ENCODE peak calls at places on chromosomes 5 and 9, in ten cellular contexts. One of them, this sample, is unnamed.

GRCh38 chr5:125402787-125403186 is 656.3 kb upstream of the ZNF608 start:
- DNase-seq in mucosa of gallbladder: no peak
- DNase-seq in coronary artery: no peak
- DNase-seq in NCI-H510A treated with DMSO at 0.1 percent for 48 hours: no peak
- DNase-seq in stimulated activated CD4-positive, alpha-beta T cell treated with anti-CD3 and anti-CD28 coated beads, TNF-alpha, amount 100 ng/mL, for 1 hour: no peak
- DNase-seq in right atrium auricular region: no peak
- DNase-seq in WTC11: no peak
- DNase-seq in skeletal muscle cell: no peak
- DNase-seq in posterior cingulate gyrus: no peak
- DNase-seq in bronchial epithelial cell: no peak
- DNase-seq in this sample: no peak

GRCh38 chr5:8068078-8068477 is 199.1 kb downstream of the MTRR start:
- DNase-seq in skeletal muscle cell: no peak
- DNase-seq in stimulated activated CD4-positive, alpha-beta T cell treated with anti-CD3 and anti-CD28 coated beads, TNF-alpha, amount 100 ng/mL, for 1 hour: no peak
- DNase-seq in mucosa of gallbladder: no peak
- DNase-seq in posterior cingulate gyrus: no peak
- DNase-seq in WTC11: no peak
- DNase-seq in NCI-H510A treated with DMSO at 0.1 percent for 48 hours: no peak
- DNase-seq in coronary artery: no peak
- DNase-seq in right atrium auricular region: no peak
- DNase-seq in bronchial epithelial cell: no peak
- DNase-seq in this sample: no peak

GRCh38 chr5:42547146-42547545 is 123.9 kb downstream of the GHR start:
- DNase-seq in right atrium auricular region: no peak
- DNase-seq in mucosa of gallbladder: no peak
- DNase-seq in skeletal muscle cell: peak
- DNase-seq in WTC11: no peak
- DNase-seq in NCI-H510A treated with DMSO at 0.1 percent for 48 hours: no peak
- DNase-seq in stimulated activated CD4-positive, alpha-beta T cell treated with anti-CD3 and anti-CD28 coated beads, TNF-alpha, amount 100 ng/mL, for 1 hour: no peak
- DNase-seq in coronary artery: no peak
- DNase-seq in posterior cingulate gyrus: no peak
- DNase-seq in bronchial epithelial cell: peak
- DNase-seq in this sample: no peak

GRCh38 chr5:102895976-102896375 is 140.9 kb downstream of the PAM start:
- DNase-seq in NCI-H510A treated with DMSO at 0.1 percent for 48 hours: no peak
- DNase-seq in mucosa of gallbladder: no peak
- DNase-seq in posterior cingulate gyrus: no peak
- DNase-seq in right atrium auricular region: no peak
- DNase-seq in stimulated activated CD4-positive, alpha-beta T cell treated with anti-CD3 and anti-CD28 coated beads, TNF-alpha, amount 100 ng/mL, for 1 hour: no peak
- DNase-seq in coronary artery: no peak
- DNase-seq in bronchial epithelial cell: no peak
- DNase-seq in WTC11: no peak
- DNase-seq in skeletal muscle cell: no peak
- DNase-seq in this sample: no peak

GRCh38 chr9:94157408-94157801 is 73.1 kb downstream of the PTPDC1 start:
- DNase-seq in right atrium auricular region: no peak
- DNase-seq in coronary artery: no peak
- DNase-seq in WTC11: no peak
- DNase-seq in bronchial epithelial cell: no peak
- DNase-seq in stimulated activated CD4-positive, alpha-beta T cell treated with anti-CD3 and anti-CD28 coated beads, TNF-alpha, amount 100 ng/mL, for 1 hour: no peak
- DNase-seq in posterior cingulate gyrus: no peak
- DNase-seq in mucosa of gallbladder: no peak
- DNase-seq in skeletal muscle cell: no peak
- DNase-seq in NCI-H510A treated with DMSO at 0.1 percent for 48 hours: peak
- DNase-seq in this sample: no peak

GRCh38 chr9:36746415-36746814 is 173.7 kb downstream of the MELK start:
- DNase-seq in coronary artery: no peak
- DNase-seq in NCI-H510A treated with DMSO at 0.1 percent for 48 hours: peak
- DNase-seq in posterior cingulate gyrus: no peak
- DNase-seq in WTC11: no peak
- DNase-seq in mucosa of gallbladder: no peak
- DNase-seq in right atrium auricular region: no peak
- DNase-seq in stimulated activated CD4-positive, alpha-beta T cell treated with anti-CD3 and anti-CD28 coated beads, TNF-alpha, amount 100 ng/mL, for 1 hour: no peak
- DNase-seq in bronchial epithelial cell: no peak
- DNase-seq in skeletal muscle cell: no peak
- DNase-seq in this sample: no peak

GRCh38 chr5:170896779-170897178 is 35.0 kb downstream of the RANBP17 start:
- DNase-seq in coronary artery: no peak
- DNase-seq in stimulated activated CD4-positive, alpha-beta T cell treated with anti-CD3 and anti-CD28 coated beads, TNF-alpha, amount 100 ng/mL, for 1 hour: no peak
- DNase-seq in posterior cingulate gyrus: peak
- DNase-seq in NCI-H510A treated with DMSO at 0.1 percent for 48 hours: no peak
- DNase-seq in bronchial epithelial cell: no peak
- DNase-seq in right atrium auricular region: no peak
- DNase-seq in mucosa of gallbladder: no peak
- DNase-seq in skeletal muscle cell: no peak
- DNase-seq in WTC11: peak
- DNase-seq in this sample: no peak

GRCh38 chr9:127277099-127277498 is 12.5 kb downstream of the GARNL3 start:
- DNase-seq in coronary artery: no peak
- DNase-seq in skeletal muscle cell: no peak
- DNase-seq in stimulated activated CD4-positive, alpha-beta T cell treated with anti-CD3 and anti-CD28 coated beads, TNF-alpha, amount 100 ng/mL, for 1 hour: no peak
- DNase-seq in right atrium auricular region: no peak
- DNase-seq in mucosa of gallbladder: no peak
- DNase-seq in NCI-H510A treated with DMSO at 0.1 percent for 48 hours: no peak
- DNase-seq in bronchial epithelial cell: no peak
- DNase-seq in WTC11: no peak
- DNase-seq in posterior cingulate gyrus: no peak
- DNase-seq in this sample: no peak

GRCh38 chr5:98941131-98941883 is 12.5 kb upstream of the CHD1 start:
- DNase-seq in WTC11: no peak
- DNase-seq in right atrium auricular region: no peak
- DNase-seq in NCI-H510A treated with DMSO at 0.1 percent for 48 hours: no peak
- DNase-seq in skeletal muscle cell: no peak
- DNase-seq in stimulated activated CD4-positive, alpha-beta T cell treated with anti-CD3 and anti-CD28 coated beads, TNF-alpha, amount 100 ng/mL, for 1 hour: no peak
- DNase-seq in bronchial epithelial cell: no peak
- DNase-seq in coronary artery: no peak
- DNase-seq in posterior cingulate gyrus: no peak
- DNase-seq in mucosa of gallbladder: no peak
- DNase-seq in this sample: no peak

GRCh38 chr9:126531591-126531990 is 82.1 kb upstream of the LMX1B start:
- DNase-seq in posterior cingulate gyrus: no peak
- DNase-seq in coronary artery: no peak
- DNase-seq in mucosa of gallbladder: no peak
- DNase-seq in bronchial epithelial cell: no peak
- DNase-seq in stimulated activated CD4-positive, alpha-beta T cell treated with anti-CD3 and anti-CD28 coated beads, TNF-alpha, amount 100 ng/mL, for 1 hour: no peak
- DNase-seq in NCI-H510A treated with DMSO at 0.1 percent for 48 hours: no peak
- DNase-seq in skeletal muscle cell: no peak
- DNase-seq in right atrium auricular region: no peak
- DNase-seq in WTC11: no peak
- DNase-seq in this sample: no peak

GRCh38 chr5:37722236-37723146 is 117.3 kb downstream of the GDNF start:
- DNase-seq in mucosa of gallbladder: no peak
- DNase-seq in right atrium auricular region: no peak
- DNase-seq in stimulated activated CD4-positive, alpha-beta T cell treated with anti-CD3 and anti-CD28 coated beads, TNF-alpha, amount 100 ng/mL, for 1 hour: no peak
- DNase-seq in skeletal muscle cell: peak
- DNase-seq in posterior cingulate gyrus: no peak
- DNase-seq in bronchial epithelial cell: peak
- DNase-seq in WTC11: no peak
- DNase-seq in coronary artery: no peak
- DNase-seq in NCI-H510A treated with DMSO at 0.1 percent for 48 hours: no peak
- DNase-seq in this sample: no peak

GRCh38 chr9:2255128-2255527 is 240.0 kb downstream of the SMARCA2 start:
- DNase-seq in stimulated activated CD4-positive, alpha-beta T cell treated with anti-CD3 and anti-CD28 coated beads, TNF-alpha, amount 100 ng/mL, for 1 hour: no peak
- DNase-seq in WTC11: no peak
- DNase-seq in skeletal muscle cell: no peak
- DNase-seq in coronary artery: no peak
- DNase-seq in posterior cingulate gyrus: no peak
- DNase-seq in right atrium auricular region: no peak
- DNase-seq in mucosa of gallbladder: no peak
- DNase-seq in bronchial epithelial cell: no peak
- DNase-seq in NCI-H510A treated with DMSO at 0.1 percent for 48 hours: peak
- DNase-seq in this sample: no peak

GRCh38 chr5:961002-961710 is 47.4 kb upstream of the NKD2 start:
- DNase-seq in coronary artery: peak
- DNase-seq in skeletal muscle cell: no peak
- DNase-seq in mucosa of gallbladder: no peak
- DNase-seq in posterior cingulate gyrus: no peak
- DNase-seq in NCI-H510A treated with DMSO at 0.1 percent for 48 hours: no peak
- DNase-seq in WTC11: no peak
- DNase-seq in right atrium auricular region: peak
- DNase-seq in bronchial epithelial cell: no peak
- DNase-seq in stimulated activated CD4-positive, alpha-beta T cell treated with anti-CD3 and anti-CD28 coated beads, TNF-alpha, amount 100 ng/mL, for 1 hour: no peak
- DNase-seq in this sample: no peak

GRCh38 chr9:124551472-124552339 is 44.5 kb upstream of the NR5A1 start:
- DNase-seq in WTC11: peak
- DNase-seq in NCI-H510A treated with DMSO at 0.1 percent for 48 hours: peak
- DNase-seq in right atrium auricular region: no peak
- DNase-seq in posterior cingulate gyrus: peak
- DNase-seq in mucosa of gallbladder: peak
- DNase-seq in coronary artery: no peak
- DNase-seq in bronchial epithelial cell: peak
- DNase-seq in stimulated activated CD4-positive, alpha-beta T cell treated with anti-CD3 and anti-CD28 coated beads, TNF-alpha, amount 100 ng/mL, for 1 hour: no peak
- DNase-seq in skeletal muscle cell: peak
- DNase-seq in this sample: peak

GRCh38 chr5:77645158-77645994 is 6.9 kb upstream of the OTP start:
- DNase-seq in NCI-H510A treated with DMSO at 0.1 percent for 48 hours: peak
- DNase-seq in coronary artery: no peak
- DNase-seq in skeletal muscle cell: no peak
- DNase-seq in mucosa of gallbladder: no peak
- DNase-seq in right atrium auricular region: no peak
- DNase-seq in bronchial epithelial cell: no peak
- DNase-seq in WTC11: peak
- DNase-seq in posterior cingulate gyrus: peak
- DNase-seq in stimulated activated CD4-positive, alpha-beta T cell treated with anti-CD3 and anti-CD28 coated beads, TNF-alpha, amount 100 ng/mL, for 1 hour: no peak
- DNase-seq in this sample: no peak

GRCh38 chr9:97856857-97857602 is 4.0 kb downstream of the FOXE1 start:
- DNase-seq in coronary artery: no peak
- DNase-seq in right atrium auricular region: peak
- DNase-seq in skeletal muscle cell: no peak
- DNase-seq in NCI-H510A treated with DMSO at 0.1 percent for 48 hours: no peak
- DNase-seq in WTC11: no peak
- DNase-seq in stimulated activated CD4-positive, alpha-beta T cell treated with anti-CD3 and anti-CD28 coated beads, TNF-alpha, amount 100 ng/mL, for 1 hour: no peak
- DNase-seq in mucosa of gallbladder: no peak
- DNase-seq in bronchial epithelial cell: no peak
- DNase-seq in posterior cingulate gyrus: no peak
- DNase-seq in this sample: no peak

GRCh38 chr9:132945186-132946130 is 1.0 kb upstream of the TSC1 start:
- DNase-seq in bronchial epithelial cell: no peak
- DNase-seq in coronary artery: no peak
- DNase-seq in NCI-H510A treated with DMSO at 0.1 percent for 48 hours: no peak
- DNase-seq in WTC11: no peak
- DNase-seq in posterior cingulate gyrus: no peak
- DNase-seq in skeletal muscle cell: no peak
- DNase-seq in right atrium auricular region: no peak
- DNase-seq in mucosa of gallbladder: no peak
- DNase-seq in stimulated activated CD4-positive, alpha-beta T cell treated with anti-CD3 and anti-CD28 coated beads, TNF-alpha, amount 100 ng/mL, for 1 hour: no peak
- DNase-seq in this sample: no peak

GRCh38 chr9:90815183-90815943 is 13.7 kb downstream of the SYK start:
- DNase-seq in mucosa of gallbladder: peak
- DNase-seq in skeletal muscle cell: no peak
- DNase-seq in coronary artery: no peak
- DNase-seq in bronchial epithelial cell: peak
- DNase-seq in stimulated activated CD4-positive, alpha-beta T cell treated with anti-CD3 and anti-CD28 coated beads, TNF-alpha, amount 100 ng/mL, for 1 hour: no peak
- DNase-seq in NCI-H510A treated with DMSO at 0.1 percent for 48 hours: peak
- DNase-seq in right atrium auricular region: peak
- DNase-seq in posterior cingulate gyrus: no peak
- DNase-seq in WTC11: no peak
- DNase-seq in this sample: no peak

GRCh38 chr5:128487041-128487440 is 51.0 kb downstream of the FBN2 start:
- DNase-seq in stimulated activated CD4-positive, alpha-beta T cell treated with anti-CD3 and anti-CD28 coated beads, TNF-alpha, amount 100 ng/mL, for 1 hour: no peak
- DNase-seq in mucosa of gallbladder: no peak
- DNase-seq in skeletal muscle cell: no peak
- DNase-seq in WTC11: no peak
- DNase-seq in NCI-H510A treated with DMSO at 0.1 percent for 48 hours: no peak
- DNase-seq in right atrium auricular region: no peak
- DNase-seq in bronchial epithelial cell: no peak
- DNase-seq in posterior cingulate gyrus: no peak
- DNase-seq in coronary artery: no peak
- DNase-seq in this sample: no peak

GRCh38 chr9:2780846-2781245 is 63.0 kb downstream of the PUM3 start:
- DNase-seq in posterior cingulate gyrus: no peak
- DNase-seq in skeletal muscle cell: no peak
- DNase-seq in coronary artery: no peak
- DNase-seq in WTC11: no peak
- DNase-seq in stimulated activated CD4-positive, alpha-beta T cell treated with anti-CD3 and anti-CD28 coated beads, TNF-alpha, amount 100 ng/mL, for 1 hour: no peak
- DNase-seq in NCI-H510A treated with DMSO at 0.1 percent for 48 hours: no peak
- DNase-seq in mucosa of gallbladder: no peak
- DNase-seq in bronchial epithelial cell: peak
- DNase-seq in right atrium auricular region: no peak
- DNase-seq in this sample: no peak

GRCh38 chr5:124873189-124873588 is 126.8 kb upstream of the ZNF608 start:
- DNase-seq in skeletal muscle cell: no peak
- DNase-seq in coronary artery: no peak
- DNase-seq in stimulated activated CD4-positive, alpha-beta T cell treated with anti-CD3 and anti-CD28 coated beads, TNF-alpha, amount 100 ng/mL, for 1 hour: no peak
- DNase-seq in mucosa of gallbladder: no peak
- DNase-seq in right atrium auricular region: no peak
- DNase-seq in NCI-H510A treated with DMSO at 0.1 percent for 48 hours: no peak
- DNase-seq in posterior cingulate gyrus: no peak
- DNase-seq in bronchial epithelial cell: no peak
- DNase-seq in WTC11: no peak
- DNase-seq in this sample: no peak

GRCh38 chr5:172064358-172064757 is 57.9 kb upstream of the FBXW11 start:
- DNase-seq in skeletal muscle cell: no peak
- DNase-seq in NCI-H510A treated with DMSO at 0.1 percent for 48 hours: no peak
- DNase-seq in stimulated activated CD4-positive, alpha-beta T cell treated with anti-CD3 and anti-CD28 coated beads, TNF-alpha, amount 100 ng/mL, for 1 hour: no peak
- DNase-seq in posterior cingulate gyrus: no peak
- DNase-seq in bronchial epithelial cell: no peak
- DNase-seq in coronary artery: no peak
- DNase-seq in WTC11: no peak
- DNase-seq in mucosa of gallbladder: no peak
- DNase-seq in right atrium auricular region: no peak
- DNase-seq in this sample: no peak

GRCh38 chr5:140633081-140633471 is at the start of gene CD14:
- DNase-seq in stimulated activated CD4-positive, alpha-beta T cell treated with anti-CD3 and anti-CD28 coated beads, TNF-alpha, amount 100 ng/mL, for 1 hour: no peak
- DNase-seq in WTC11: no peak
- DNase-seq in coronary artery: peak
- DNase-seq in bronchial epithelial cell: peak
- DNase-seq in NCI-H510A treated with DMSO at 0.1 percent for 48 hours: no peak
- DNase-seq in skeletal muscle cell: no peak
- DNase-seq in posterior cingulate gyrus: peak
- DNase-seq in right atrium auricular region: peak
- DNase-seq in mucosa of gallbladder: peak
- DNase-seq in this sample: no peak

GRCh38 chr5:90015584-90016018 is 394.0 kb downstream of the CETN3 start:
- DNase-seq in right atrium auricular region: no peak
- DNase-seq in stimulated activated CD4-positive, alpha-beta T cell treated with anti-CD3 and anti-CD28 coated beads, TNF-alpha, amount 100 ng/mL, for 1 hour: no peak
- DNase-seq in NCI-H510A treated with DMSO at 0.1 percent for 48 hours: no peak
- DNase-seq in WTC11: no peak
- DNase-seq in skeletal muscle cell: peak
- DNase-seq in mucosa of gallbladder: no peak
- DNase-seq in coronary artery: no peak
- DNase-seq in posterior cingulate gyrus: no peak
- DNase-seq in bronchial epithelial cell: peak
- DNase-seq in this sample: no peak

GRCh38 chr9:132536124-132536523 is 46.3 kb upstream of the BARHL1 start:
- DNase-seq in skeletal muscle cell: no peak
- DNase-seq in NCI-H510A treated with DMSO at 0.1 percent for 48 hours: no peak
- DNase-seq in bronchial epithelial cell: no peak
- DNase-seq in right atrium auricular region: no peak
- DNase-seq in coronary artery: no peak
- DNase-seq in stimulated activated CD4-positive, alpha-beta T cell treated with anti-CD3 and anti-CD28 coated beads, TNF-alpha, amount 100 ng/mL, for 1 hour: no peak
- DNase-seq in mucosa of gallbladder: no peak
- DNase-seq in WTC11: no peak
- DNase-seq in posterior cingulate gyrus: no peak
- DNase-seq in this sample: no peak

GRCh38 chr5:115168829-115169391 is 798 bp downstream of the TRIM36 start:
- DNase-seq in posterior cingulate gyrus: no peak
- DNase-seq in coronary artery: no peak
- DNase-seq in NCI-H510A treated with DMSO at 0.1 percent for 48 hours: peak
- DNase-seq in right atrium auricular region: no peak
- DNase-seq in bronchial epithelial cell: no peak
- DNase-seq in skeletal muscle cell: no peak
- DNase-seq in WTC11: peak
- DNase-seq in stimulated activated CD4-positive, alpha-beta T cell treated with anti-CD3 and anti-CD28 coated beads, TNF-alpha, amount 100 ng/mL, for 1 hour: no peak
- DNase-seq in mucosa of gallbladder: no peak
- DNase-seq in this sample: no peak

GRCh38 chr5:135147294-135148090 is 113.5 kb upstream of the PITX1 start:
- DNase-seq in WTC11: no peak
- DNase-seq in bronchial epithelial cell: no peak
- DNase-seq in NCI-H510A treated with DMSO at 0.1 percent for 48 hours: no peak
- DNase-seq in coronary artery: no peak
- DNase-seq in right atrium auricular region: no peak
- DNase-seq in skeletal muscle cell: no peak
- DNase-seq in stimulated activated CD4-positive, alpha-beta T cell treated with anti-CD3 and anti-CD28 coated beads, TNF-alpha, amount 100 ng/mL, for 1 hour: no peak
- DNase-seq in posterior cingulate gyrus: no peak
- DNase-seq in mucosa of gallbladder: no peak
- DNase-seq in this sample: no peak